ENCODE peak calls at places on chromosome 2, in nine cellular contexts. L is left ventricle myocardium inferior; G is cardiac muscle cell; I is GM06990; A is CD8-positive, alpha-beta T cell; F is HCT116; O is H1; H is PC-3; U is psoas muscle. M is an unnamed sample.
A peak's percentile ranks its signal among the peaks of the same experiment; 100 is the strongest.

GRCh38 chr2:26764078-26764887 is at the start of gene SLC35F6:
- DNase-seq in L (peak; percentile 85), G (peak; percentile 89), I (peak; percentile 89), A (peak; percentile 81), F (no peak), O (peak; percentile 86), H (peak; percentile 75), U (peak; percentile 88), M (peak; percentile 95)

GRCh38 chr2:166900700-166901099 is 12.4 kb downstream of the XIRP2 start:
- DNase-seq in L (no peak), G (peak; percentile 39), I (no peak), A (no peak), F (no peak), O (no peak), H (peak; percentile 60), U (no peak), M (no peak)

GRCh38 chr2:7209776-7210555 is 292.8 kb downstream of the RNF144A start:
- DNase-seq in L (no peak), G (no peak), I (no peak), A (no peak), F (no peak), O (no peak), H (no peak), U (no peak), M (no peak)

GRCh38 chr2:108325756-108326155 is 37.1 kb downstream of the SULT1C2 start:
- DNase-seq in L (no peak), G (no peak), I (no peak), A (no peak), F (no peak), O (no peak), H (no peak), U (no peak), M (no peak)

GRCh38 chr2:197198890-197199289 is 111.7 kb downstream of the ANKRD44 start:
- DNase-seq in L (peak; percentile 47), G (no peak), I (peak; percentile 89), A (peak; percentile 87), F (no peak), O (no peak), H (no peak), U (peak; percentile 24), M (peak; percentile 77)

GRCh38 chr2:141767051-141767450 is 363.8 kb downstream of the LRP1B start:
- DNase-seq in L (no peak), G (no peak), I (no peak), A (no peak), F (no peak), O (no peak), H (peak; percentile 59), U (no peak), M (no peak)

GRCh38 chr2:178066890-178067669 is 5.5 kb downstream of the PDE11A start:
- DNase-seq in L (no peak), G (no peak), I (no peak), A (no peak), F (no peak), O (no peak), H (no peak), U (no peak), M (no peak)

GRCh38 chr2:239173301-239173700 is 227.5 kb downstream of the HDAC4 start:
- DNase-seq in L (no peak), G (no peak), I (no peak), A (no peak), F (no peak), O (no peak), H (no peak), U (no peak), M (no peak)

GRCh38 chr2:102082591-102083586 is 59.7 kb upstream of the IL1R1 start:
- DNase-seq in L (no peak), G (no peak), I (peak; percentile 66), A (peak; percentile 23), F (peak; percentile 56), O (no peak), H (peak; percentile 56), U (no peak), M (no peak)

GRCh38 chr2:200089040-200089755 is 133.8 kb downstream of the MAIP1 start:
- DNase-seq in L (no peak), G (no peak), I (no peak), A (no peak), F (no peak), O (no peak), H (no peak), U (no peak), M (no peak)

GRCh38 chr2:228615501-228615900 is 434.0 kb upstream of the SPHKAP start:
- DNase-seq in L (no peak), G (no peak), I (no peak), A (no peak), F (no peak), O (no peak), H (peak; percentile 53), U (no peak), M (no peak)

GRCh38 chr2:11833601-11834000 is 87.2 kb downstream of the LPIN1 start:
- DNase-seq in L (no peak), G (no peak), I (no peak), A (no peak), F (no peak), O (no peak), H (no peak), U (no peak), M (no peak)

GRCh38 chr2:177169810-177170514 is 42.6 kb upstream of the HNRNPA3 start:
- DNase-seq in L (no peak), G (no peak), I (peak; percentile 63), A (no peak), F (no peak), O (no peak), H (peak; percentile 55), U (no peak), M (no peak)

GRCh38 chr2:230891509-230891908 is 26.8 kb downstream of the ITM2C start:
- DNase-seq in L (no peak), G (no peak), I (no peak), A (no peak), F (no peak), O (no peak), H (no peak), U (no peak), M (peak; percentile 43)

GRCh38 chr2:215396595-215397313 is 39.1 kb downstream of the FN1 start:
- DNase-seq in L (no peak), G (no peak), I (no peak), A (no peak), F (no peak), O (no peak), H (peak; percentile 34), U (no peak), M (no peak)

GRCh38 chr2:62410926-62411456 is 95.0 kb downstream of the TMEM17 start:
- DNase-seq in L (no peak), G (no peak), I (no peak), A (no peak), F (no peak), O (peak; percentile 61), H (no peak), U (no peak), M (no peak)

GRCh38 chr2:74119324-74119723 is 28.4 kb downstream of the BOLA3 start:
- DNase-seq in L (no peak), G (no peak), I (no peak), A (no peak), F (no peak), O (no peak), H (peak; percentile 17), U (no peak), M (no peak)

DNA sequence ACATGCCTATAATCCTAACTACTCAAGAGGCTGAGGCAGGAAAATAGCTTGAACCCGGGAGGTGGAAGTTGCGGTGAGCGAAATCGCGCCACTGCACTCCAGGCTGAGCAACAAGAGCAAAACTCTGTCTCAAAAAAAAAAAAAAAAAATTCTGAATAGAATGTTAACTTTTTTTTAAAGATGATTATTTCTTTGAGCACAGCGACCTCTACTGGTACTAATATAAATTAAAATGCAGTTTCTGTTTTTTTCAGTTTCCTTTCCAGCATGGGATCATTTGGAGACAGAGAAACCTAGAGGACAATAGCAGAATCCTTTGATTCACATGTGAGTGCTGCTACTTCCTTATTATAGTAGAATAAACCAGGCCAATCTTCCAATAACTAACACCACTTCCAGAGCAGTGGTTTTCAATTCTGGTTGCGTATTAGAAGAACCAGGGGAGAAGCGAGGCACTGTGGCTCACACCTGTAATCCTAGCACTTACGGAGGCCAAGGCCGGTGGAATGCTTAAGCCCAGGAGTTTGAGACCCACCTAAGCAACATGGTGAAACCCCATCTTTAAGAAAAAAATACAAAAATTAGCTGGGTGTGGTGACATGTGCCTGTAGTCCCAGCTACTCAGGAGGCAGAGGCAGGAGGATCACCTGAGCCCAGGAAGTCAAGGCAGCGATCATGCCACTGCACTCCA is 10.2 kb downstream of the SRSF7 start:
- DNase-seq in L (no peak), G (peak; percentile 63), I (no peak), A (no peak), F (no peak), O (no peak), H (peak; percentile 72), U (peak; percentile 32), M (no peak)
- TF ChIP-seq CTCF in L (peak; percentile 72), G (peak; percentile 52), I (no peak), A (peak; percentile 72), F (peak; percentile 56), O (no peak), H (peak; percentile 64), U (peak; percentile 72), M (peak; percentile 51)

GRCh38 chr2:190979906-190980629 is 33.9 kb downstream of the STAT1 start:
- DNase-seq in L (peak; percentile 78), G (peak; percentile 79), I (no peak), A (no peak), F (no peak), O (no peak), H (peak; percentile 62), U (peak; percentile 32), M (peak; percentile 94)
- H3K36me3 ChIP-seq in L (peaks cover 89% of the 10 kb centered on the region), G (peaks cover 27% of the 10 kb centered on the region), I (peaks cover 55% of the 10 kb centered on the region), A (peaks cover 85% of the 10 kb centered on the region), F (peaks cover 80% of the 10 kb centered on the region), O (peaks cover 82% of the 10 kb centered on the region), H (peaks cover 84% of the 10 kb centered on the region), U (peaks cover 98% of the 10 kb centered on the region), M (peaks cover 71% of the 10 kb centered on the region)

GRCh38 chr2:203849010-203849409 is 18.6 kb upstream of the CTLA4 start:
- DNase-seq in L (no peak), G (no peak), I (no peak), A (no peak), F (no peak), O (no peak), H (no peak), U (no peak), M (no peak)

GRCh38 chr2:203852760-203853159 is 14.8 kb upstream of the CTLA4 start:
- DNase-seq in L (no peak), G (no peak), I (no peak), A (no peak), F (no peak), O (no peak), H (no peak), U (no peak), M (no peak)

GRCh38 chr2:203855274-203855673 is 12.3 kb upstream of the CTLA4 start:
- DNase-seq in L (no peak), G (no peak), I (no peak), A (no peak), F (no peak), O (no peak), H (no peak), U (no peak), M (no peak)

GRCh38 chr2:203853722-203854121 is 13.8 kb upstream of the CTLA4 start:
- DNase-seq in L (no peak), G (no peak), I (no peak), A (no peak), F (no peak), O (no peak), H (no peak), U (no peak), M (no peak)

GRCh38 chr2:203853271-203853670 is 14.3 kb upstream of the CTLA4 start:
- DNase-seq in L (no peak), G (no peak), I (no peak), A (no peak), F (no peak), O (no peak), H (no peak), U (no peak), M (no peak)
- H3K4me3 ChIP-seq in L (no peak overlapping the region), G (no peak overlapping the region), I (no peak overlapping the region), A (no peak overlapping the region), F (no peak overlapping the region), O (no peak overlapping the region), H (no peak overlapping the region), U (no peak overlapping the region), M (no peak overlapping the region)

GRCh38 chr2:241295326-241296095 is 20.0 kb downstream of the HDLBP start:
- DNase-seq in L (no peak), G (no peak), I (no peak), A (no peak), F (no peak), O (peak; percentile 37), H (no peak), U (no peak), M (no peak)
- TF ChIP-seq CTCF in L (no peak), G (no peak), I (no peak), A (no peak), F (no peak), O (no peak), H (no peak), U (no peak), M (no peak)

M was measured in kidney.